ENCODE peak calls at places on chromosomes 12 and 14, in five cellular contexts. U, M, C, F and H are unnamed samples.

GRCh38 chr14:99237288-99237687 is 34.7 kb downstream of the BCL11B start:
- DNase-seq in C (no peak), M (no peak), U (no peak), F (no peak), H (no peak)

GRCh38 chr12:109705291-109705690 is 8.3 kb upstream of the FAM222A start:
- DNase-seq in F (no peak), C (no peak), M (no peak), U (no peak), H (no peak)

GRCh38 chr14:33120341-33120740 is 181.7 kb downstream of the NPAS3 start:
- DNase-seq in C (peak), F (no peak), M (no peak), U (no peak), H (no peak)

GRCh38 chr14:63039800-63040380 is 5.4 kb downstream of the KCNH5 start:
- DNase-seq in U (peak), C (peak), M (peak), F (no peak), H (no peak)

GRCh38 chr12:91651728-91652127 is 469.1 kb upstream of the DCN start:
- DNase-seq in F (no peak), M (no peak), C (no peak), U (no peak), H (no peak)

GRCh38 chr14:65549429-65549828 is 136.9 kb downstream of the FUT8 start:
- DNase-seq in C (no peak), M (no peak), U (no peak), F (no peak), H (no peak)

GRCh38 chr12:67320614-67321305 is 51.6 kb downstream of the CAND1 start:
- DNase-seq in M (no peak), F (no peak), U (no peak), C (peak), H (no peak)

GRCh38 chr14:68943107-68943506 is 36.0 kb downstream of the ACTN1 start:
- DNase-seq in F (no peak), C (no peak), U (no peak), M (no peak), H (no peak)

GRCh38 chr14:99121027-99121875 is 150.7 kb downstream of the BCL11B start:
- DNase-seq in C (no peak), F (no peak), M (no peak), U (no peak), H (no peak)

GRCh38 chr12:102776041-102776440 is 141.0 kb downstream of the PAH start:
- DNase-seq in F (no peak), M (no peak), C (no peak), U (no peak), H (no peak)

GRCh38 chr12:53380797-53381738 is 1.1 kb downstream of the SP1 start:
- DNase-seq in U (no peak), M (no peak), C (peak), F (no peak), H (peak)

GRCh38 chr12:15603461-15604085 is 185.6 kb downstream of the EPS8 start:
- DNase-seq in F (no peak), C (peak), M (peak), U (no peak), H (no peak)

GRCh38 chr12:128356547-128356946 is 89.6 kb downstream of the TMEM132C start:
- DNase-seq in F (no peak), C (no peak), U (no peak), M (no peak), H (no peak)